ENCODE peak calls at places on chromosomes 3 and 15, in seven cellular contexts. D is activated effector memory CD4-positive, alpha-beta T cell treated with anti-CD3 and anti-CD28 coated beads, Interleukin-2, amount 50 U/mL, for 16 hours; J is fibroblast of gingiva; H is naive thymus-derived CD4-positive, alpha-beta T cell; C is GM20000; Q is cardiac septum; T is AG10803. N is an unnamed sample.

GRCh38 chr15:42149493-42150245 is 6.8 kb downstream of the PLA2G4F start:
- DNase-seq in D (peak; percentile 38), J (no peak), H (no peak), C (no peak), Q (peak; percentile 74), T (no peak), N (no peak)

GRCh38 chr3:32859604-32860237 is 41.9 kb downstream of the TRIM71 start:
- DNase-seq in D (no peak), J (no peak), H (no peak), C (no peak), Q (no peak), T (no peak), N (no peak)

GRCh38 chr3:188085596-188086560 is 68.1 kb upstream of the LPP start:
- DNase-seq in D (no peak), J (no peak), H (no peak), C (no peak), Q (no peak), T (no peak), N (no peak)

GRCh38 chr3:187919018-187919417 is 173.8 kb upstream of the BCL6 start:
- DNase-seq in D (peak; percentile 85), J (no peak), H (peak; percentile 60), C (peak; percentile 27), Q (no peak), T (no peak), N (no peak)

GRCh38 chr15:67064607-67065530 is 533 bp upstream of the SMAD3 start:
- DNase-seq in D (peak; percentile 77), J (no peak), H (no peak), C (peak; percentile 71), Q (peak; percentile 79), T (no peak), N (no peak)

GRCh38 chr3:24160424-24160823 is 215.3 kb downstream of the NR1D2 start:
- DNase-seq in D (no peak), J (no peak), H (no peak), C (no peak), Q (no peak), T (peak; percentile 21), N (no peak)

GRCh38 chr3:76039431-76039830 is 254.1 kb upstream of the ZNF717 start:
- DNase-seq in D (no peak), J (no peak), H (no peak), C (no peak), Q (no peak), T (no peak), N (peak; percentile 27)

GRCh38 chr3:13078158-13078905 is 5.1 kb upstream of the IQSEC1 start:
- DNase-seq in D (no peak), J (no peak), H (no peak), C (no peak), Q (no peak), T (no peak), N (no peak)

GRCh38 chr15:89489376-89489775 is 7.0 kb downstream of the RHCG start:
- DNase-seq in D (no peak), J (no peak), H (no peak), C (no peak), Q (no peak), T (no peak), N (no peak)

GRCh38 chr3:11991751-11992150 is 12.4 kb upstream of the SYN2 start:
- DNase-seq in D (no peak), J (no peak), H (no peak), C (no peak), Q (no peak), T (no peak), N (no peak)

GRCh38 chr3:42827654-42828053 is 18.4 kb downstream of the ACKR2 start:
- DNase-seq in D (no peak), J (no peak), H (no peak), C (no peak), Q (no peak), T (no peak), N (no peak)

GRCh38 chr3:128429275-128429674 is 37.4 kb downstream of the DNAJB8 start:
- DNase-seq in D (no peak), J (no peak), H (no peak), C (no peak), Q (no peak), T (no peak), N (no peak)

GRCh38 chr3:132593950-132594328 is 3.1 kb upstream of the ACKR4 start:
- DNase-seq in D (no peak), J (peak; percentile 59), H (no peak), C (no peak), Q (no peak), T (peak; percentile 82), N (peak; percentile 69)

N was measured in RWPE1.